ENCODE peak calls at places on chromosomes 13 and 19, in four cellular contexts. One of them, this sample, is unnamed.

GRCh38 chr13:99307247-99307646 is at the start of gene GPR183:
- DNase-seq in K562: peak; percentile 17
- DNase-seq in GM12878: no peak
- DNase-seq in HL-60: no peak
- DNase-seq in this sample: no peak

GRCh38 chr13:113546571-113547247 is 37.8 kb upstream of the TFDP1 start:
- DNase-seq in K562: no peak
- DNase-seq in GM12878: no peak
- DNase-seq in HL-60: no peak
- DNase-seq in this sample: no peak

GRCh38 chr19:1009043-1009975 is 9.1 kb downstream of the GRIN3B start:
- DNase-seq in K562: no peak
- DNase-seq in GM12878: no peak
- DNase-seq in HL-60: no peak
- DNase-seq in this sample: no peak

GRCh38 chr19:23817519-23817918 is 58.8 kb upstream of the ZNF681 start:
- DNase-seq in K562: peak; percentile 37
- DNase-seq in GM12878: no peak
- DNase-seq in HL-60: no peak
- DNase-seq in this sample: no peak

GRCh38 chr13:33260168-33261098 is 25.1 kb downstream of the STARD13 start:
- DNase-seq in K562: no peak
- DNase-seq in GM12878: no peak
- DNase-seq in HL-60: no peak
- DNase-seq in this sample: no peak

GRCh38 chr13:93881418-93881817 is 598.1 kb downstream of the DCT start:
- DNase-seq in K562: no peak
- DNase-seq in GM12878: no peak
- DNase-seq in HL-60: no peak
- DNase-seq in this sample: no peak

GRCh38 chr19:3784607-3785463 is 1.3 kb downstream of the MATK start:
- DNase-seq in K562: no peak
- DNase-seq in GM12878: no peak
- DNase-seq in HL-60: no peak
- DNase-seq in this sample: no peak

GRCh38 chr13:113088691-113089020 is 16.9 kb upstream of the F7 start:
- DNase-seq in K562: no peak
- DNase-seq in GM12878: no peak
- DNase-seq in HL-60: no peak
- DNase-seq in this sample: no peak

GRCh38 chr13:106486287-106486686 is 49.2 kb downstream of the EFNB2 start:
- DNase-seq in K562: no peak
- DNase-seq in GM12878: no peak
- DNase-seq in HL-60: no peak
- DNase-seq in this sample: no peak

GRCh38 chr19:39996811-39997594 is at the start of gene ZNF546:
- DNase-seq in K562: peak; percentile 91
- DNase-seq in GM12878: peak; percentile 82
- DNase-seq in HL-60: peak; percentile 84
- DNase-seq in this sample: peak; percentile 100
- TF ChIP-seq REST in K562: peak; percentile 41
- TF ChIP-seq REST in GM12878: no peak
- TF ChIP-seq REST in HL-60: no peak
- TF ChIP-seq REST in this sample: no peak

GRCh38 chr13:71316964-71317363 is 550.0 kb downstream of the DACH1 start:
- DNase-seq in K562: no peak
- DNase-seq in GM12878: no peak
- DNase-seq in HL-60: no peak
- DNase-seq in this sample: no peak
- TF ChIP-seq REST in K562: no peak
- TF ChIP-seq REST in GM12878: no peak
- TF ChIP-seq REST in HL-60: no peak
- TF ChIP-seq REST in this sample: no peak

GRCh38 chr19:45581576-45581975 is 3.0 kb downstream of the OPA3 start:
- DNase-seq in K562: no peak
- DNase-seq in GM12878: no peak
- DNase-seq in HL-60: no peak
- DNase-seq in this sample: no peak

GRCh38 chr19:45587873-45588272 is 3.3 kb upstream of the OPA3 start:
- DNase-seq in K562: no peak
- DNase-seq in GM12878: no peak
- DNase-seq in HL-60: no peak
- DNase-seq in this sample: no peak

GRCh38 chr19:45585158-45585577 is 566 bp upstream of the OPA3 start:
- DNase-seq in K562: no peak
- DNase-seq in GM12878: no peak
- DNase-seq in HL-60: no peak
- DNase-seq in this sample: no peak

GRCh38 chr19:45589768-45590167 is 5.2 kb upstream of the OPA3 start:
- DNase-seq in K562: no peak
- DNase-seq in GM12878: no peak
- DNase-seq in HL-60: no peak
- DNase-seq in this sample: no peak

GRCh38 chr19:45584332-45585157 is at the start of gene OPA3:
- DNase-seq in K562: peak; percentile 98
- DNase-seq in GM12878: peak; percentile 100
- DNase-seq in HL-60: peak; percentile 100
- DNase-seq in this sample: peak; percentile 95
- TF ChIP-seq REST in K562: peak; percentile 30
- TF ChIP-seq REST in GM12878: no peak
- TF ChIP-seq REST in HL-60: peak; percentile 37
- TF ChIP-seq REST in this sample: peak; percentile 16

GRCh38 chr19:29675120-29675649 is 9.9 kb downstream of the PLEKHF1 start:
- DNase-seq in K562: no peak
- DNase-seq in GM12878: no peak
- DNase-seq in HL-60: no peak
- DNase-seq in this sample: no peak
- TF ChIP-seq REST in K562: no peak
- TF ChIP-seq REST in GM12878: no peak
- TF ChIP-seq REST in HL-60: peak; percentile 60
- TF ChIP-seq REST in this sample: no peak